ENCODE peak calls at places on chromosomes 12 and 14, in ten cellular contexts. S is MM.1S; D is adrenal gland; C is psoas muscle; X is testis; Y is CD8-positive, alpha-beta T cell; A is mesendoderm; N is hepatocyte; U is stomach; M is fibroblast of pulmonary artery. H is an unnamed sample.

GRCh38 chr12:130345292-130345691 is 7.6 kb downstream of the PIWIL1 start:
- DNase-seq in Y (no peak), N (no peak), D (no peak), U (no peak), S (no peak), X (no peak), M (no peak), C (no peak), A (no peak), H (no peak)

GRCh38 chr12:6771091-6771495 is 1.2 kb upstream of the LAG3 start:
- DNase-seq in N (no peak), U (no peak), C (no peak), X (peak; percentile 47), A (no peak), S (no peak), Y (no peak), D (peak; percentile 60), M (peak; percentile 33), H (no peak)

GRCh38 chr12:13896063-13896626 is 85.3 kb downstream of the GRIN2B start:
- DNase-seq in S (no peak), X (no peak), A (no peak), M (no peak), Y (no peak), C (no peak), D (no peak), U (no peak), N (no peak), H (no peak)

GRCh38 chr12:73892181-73892580 is 645.5 kb upstream of the ATXN7L3B start:
- DNase-seq in S (no peak), N (peak; percentile 10), Y (no peak), X (no peak), A (no peak), M (peak; percentile 18), C (no peak), D (no peak), U (no peak), H (peak; percentile 39)

GRCh38 chr14:91378945-91379932 is 38.4 kb downstream of the CCDC88C start:
- DNase-seq in C (no peak), D (no peak), N (no peak), M (no peak), S (no peak), U (no peak), Y (no peak), X (no peak), A (no peak), H (no peak)

GRCh38 chr14:96585672-96586013 is 83.5 kb downstream of the PAPOLA start:
- DNase-seq in U (no peak), C (no peak), X (no peak), S (no peak), Y (no peak), A (no peak), D (no peak), M (no peak), N (no peak), H (no peak)

GRCh38 chr14:104105071-104105821 is 19.7 kb downstream of the ASPG start:
- DNase-seq in C (peak; percentile 7), U (peak; percentile 33), N (no peak), M (no peak), Y (no peak), X (no peak), S (no peak), D (no peak), A (no peak), H (no peak)

GRCh38 chr14:25349269-25349668 is 299.3 kb upstream of the STXBP6 start:
- DNase-seq in D (no peak), A (no peak), C (peak; percentile 11), U (no peak), N (no peak), Y (no peak), S (no peak), M (peak; percentile 2), X (peak; percentile 74), H (no peak)

GRCh38 chr12:120438495-120439198 is 734 bp downstream of the COX6A1 start:
- DNase-seq in X (no peak), D (no peak), U (no peak), C (no peak), Y (no peak), S (no peak), A (no peak), N (no peak), M (no peak), H (no peak)

GRCh38 chr12:77328326-77328725 is 263.0 kb upstream of the E2F7 start:
- DNase-seq in D (no peak), C (no peak), X (no peak), S (no peak), A (no peak), M (no peak), N (no peak), U (no peak), Y (no peak), H (no peak)

GRCh38 chr12:77324416-77324762 is 259.0 kb upstream of the E2F7 start:
- DNase-seq in U (no peak), D (no peak), C (no peak), M (no peak), Y (no peak), N (no peak), S (no peak), A (no peak), X (no peak), H (no peak)

GRCh38 chr12:77324763-77325468 is 259.5 kb upstream of the E2F7 start:
- DNase-seq in C (peak; percentile 65), U (peak; percentile 79), Y (no peak), A (peak; percentile 84), M (peak; percentile 67), N (peak; percentile 90), S (peak; percentile 83), D (peak; percentile 60), X (peak; percentile 77), H (no peak)

GRCh38 chr12:77325505-77325904 is 260.1 kb upstream of the E2F7 start:
- DNase-seq in A (peak; percentile 13), S (no peak), Y (no peak), U (no peak), D (no peak), M (no peak), N (peak; percentile 14), X (peak; percentile 21), C (no peak), H (no peak)

DNA sequence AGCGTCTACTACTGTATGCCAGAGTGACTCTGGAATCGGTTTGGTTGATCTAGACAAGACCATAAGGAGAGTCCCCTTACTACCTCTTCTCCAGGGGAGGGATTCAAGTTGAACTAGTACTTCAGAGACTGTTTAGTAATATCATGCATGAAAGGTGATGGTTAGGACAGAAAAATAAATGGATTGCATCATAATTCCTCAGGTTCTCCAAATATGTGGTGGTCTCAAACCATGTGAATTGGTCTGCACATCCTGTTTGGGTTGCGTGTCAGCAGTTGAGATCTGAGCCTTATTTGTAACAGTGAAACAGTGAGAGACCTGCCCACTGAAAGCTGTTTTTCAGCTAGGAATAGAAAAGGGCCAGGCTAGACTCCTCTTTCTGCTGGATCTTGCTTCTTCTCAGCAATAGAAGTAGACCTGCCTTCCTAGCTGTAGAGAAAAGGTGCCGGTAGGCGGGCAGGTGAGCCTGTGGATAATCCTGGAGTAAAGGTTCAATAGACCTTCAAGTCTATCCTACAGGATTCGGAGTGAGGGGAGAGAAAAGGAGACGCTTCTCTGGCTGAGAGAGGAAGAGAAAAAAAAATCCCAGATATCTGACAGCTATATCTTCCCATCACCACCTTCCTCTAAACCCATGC is 258.5 kb upstream of the E2F7 start:
- DNase-seq in D (no peak), U (no peak), Y (no peak), C (no peak), M (no peak), N (no peak), A (no peak), S (no peak), X (no peak), H (no peak)
- H3K4me3 ChIP-seq in D (peak overlapping the region; percentile 67), U (peak overlapping the region; percentile 67), Y (no peak overlapping the region), C (no peak overlapping the region), M (no peak overlapping the region), N (no peak overlapping the region), A (no peak overlapping the region), S (peak overlapping the region; percentile 67), X (peak overlapping the region; percentile 68), H (no peak overlapping the region)

DNA sequence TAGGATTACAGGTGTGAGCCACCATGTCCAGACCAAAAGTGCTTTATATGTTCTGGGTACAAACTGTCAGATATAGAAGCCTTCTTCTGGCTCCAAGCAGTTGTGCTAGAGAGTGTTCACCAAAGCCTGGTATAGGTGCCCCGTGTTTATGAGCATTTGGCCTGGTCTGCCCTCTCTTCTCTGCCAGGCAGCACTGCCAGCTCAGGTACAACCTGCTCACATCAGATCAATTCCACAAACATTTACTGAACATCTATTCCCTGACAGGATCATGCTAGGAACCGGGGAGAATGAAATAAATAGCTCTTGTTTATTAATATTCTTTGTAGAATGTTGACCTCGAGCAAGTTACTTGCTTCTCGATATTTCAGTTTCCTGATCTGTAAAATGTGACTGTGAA is 20.0 kb upstream of the SOCS2 start:
- DNase-seq in U (no peak), N (no peak), X (no peak), C (no peak), D (no peak), A (no peak), Y (no peak), S (no peak), M (no peak), H (no peak)
- H3K4me3 ChIP-seq in U (no peak overlapping the region), N (no peak overlapping the region), X (no peak overlapping the region), C (no peak overlapping the region), D (no peak overlapping the region), A (no peak overlapping the region), Y (no peak overlapping the region), S (no peak overlapping the region), M (no peak overlapping the region), H (no peak overlapping the region)

DNA sequence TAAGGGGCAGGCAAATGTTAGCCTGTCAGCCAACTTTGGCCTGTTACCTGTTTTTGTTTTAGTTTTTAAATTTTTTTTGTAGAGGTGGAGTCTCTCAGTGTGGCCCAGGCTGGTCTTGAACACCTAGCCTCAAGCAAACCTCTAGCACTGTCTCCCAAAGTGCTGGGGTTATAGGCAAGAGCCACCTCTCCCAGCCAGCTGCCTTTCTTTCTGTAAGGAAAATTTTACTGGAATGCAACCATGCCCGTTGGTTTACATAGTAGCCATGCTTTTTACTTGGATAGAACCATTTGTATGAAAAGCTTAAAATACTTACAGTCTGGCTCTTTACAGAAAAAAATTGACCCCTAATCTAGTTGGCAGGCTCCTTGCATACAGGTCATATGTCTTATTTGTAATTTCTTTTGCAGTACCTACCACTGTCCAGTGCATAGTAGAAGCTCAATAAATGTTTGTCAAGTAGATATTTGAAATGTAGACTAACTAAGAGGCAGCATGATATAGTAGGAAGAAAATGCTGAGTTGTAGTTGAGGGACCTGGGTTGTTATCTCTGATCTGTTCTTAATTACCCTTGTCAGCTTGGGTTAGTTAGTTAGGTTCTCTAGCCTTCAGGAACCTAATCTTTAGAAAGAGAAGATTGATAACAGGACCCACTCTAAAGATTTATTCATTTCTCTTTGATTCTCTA is 4.7 kb downstream of the MDM2 start:
- DNase-seq in Y (no peak), U (no peak), C (no peak), X (no peak), S (no peak), M (no peak), N (no peak), A (peak; percentile 64), D (no peak), H (no peak)
- H3K4me3 ChIP-seq in Y (no peak overlapping the region), U (peak overlapping the region; percentile 11), C (peak overlapping the region; percentile 93), X (no peak overlapping the region), S (peak overlapping the region; percentile 29), M (peak overlapping the region; percentile 98), N (no peak overlapping the region), A (no peak overlapping the region), D (no peak overlapping the region), H (peak overlapping the region; percentile 16)

DNA sequence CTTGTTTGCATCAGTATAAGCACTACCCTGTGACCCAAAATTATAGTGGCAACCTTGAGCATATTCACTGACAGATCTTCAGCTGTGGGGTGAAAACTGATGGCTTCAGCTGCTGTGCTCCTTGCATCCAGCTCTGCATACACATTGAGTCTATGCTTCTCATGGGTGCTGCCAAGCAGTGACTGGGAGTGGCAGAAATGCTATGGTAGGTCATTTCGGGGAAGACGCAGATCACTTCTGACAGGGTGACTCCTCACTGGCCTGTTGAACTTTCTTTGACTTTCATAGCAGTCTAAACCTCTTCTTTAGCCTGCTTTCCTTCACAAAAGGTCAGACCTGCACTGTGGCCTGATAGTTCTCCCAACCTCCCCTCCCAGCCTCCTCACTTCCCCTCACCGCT is 5.6 kb upstream of the ALDH1L2 start:
- DNase-seq in A (no peak), Y (no peak), S (no peak), D (no peak), X (no peak), U (no peak), N (no peak), M (no peak), C (no peak), H (no peak)
- H3K4me3 ChIP-seq in A (no peak overlapping the region), Y (no peak overlapping the region), S (no peak overlapping the region), D (no peak overlapping the region), X (no peak overlapping the region), U (no peak overlapping the region), N (no peak overlapping the region), M (no peak overlapping the region), C (no peak overlapping the region), H (no peak overlapping the region)